ENCODE peak calls at places on chromosomes 11 and 22, in ten cellular contexts. A is uterus; J is aorta; D is suprapubic skin; I is epithelial cell of esophagus; F is A673; O is AG10803; Z is kidney epithelial cell; P is astrocyte; E is CD4-positive, CD25-positive, alpha-beta regulatory T cell. M is an unnamed sample.

GRCh38 chr11:37788141-37788877 is 1190.3 kb upstream of the RAG2 start:
- DNase-seq in P (peak; percentile 98), J (no peak), E (no peak), O (peak; percentile 26), F (peak; percentile 22), D (no peak), Z (peak; percentile 76), I (peak; percentile 97), A (no peak), M (peak; percentile 95)

GRCh38 chr11:30585892-30586250 is 282 bp downstream of the MPPED2 start:
- DNase-seq in D (no peak), O (no peak), F (peak; percentile 58), I (no peak), E (no peak), J (peak; percentile 81), A (peak; percentile 44), Z (no peak), P (no peak), M (no peak)

GRCh38 chr11:122293298-122294023 is 177.4 kb upstream of the BLID start:
- DNase-seq in Z (no peak), P (no peak), D (no peak), J (no peak), I (peak; percentile 19), F (peak; percentile 37), O (peak; percentile 55), E (no peak), A (no peak), M (peak; percentile 27)

GRCh38 chr11:87451400-87451799 is 413.7 kb downstream of the TMEM135 start:
- DNase-seq in F (no peak), O (no peak), E (no peak), J (no peak), A (no peak), D (no peak), P (peak; percentile 25), Z (no peak), I (no peak), M (no peak)

GRCh38 chr22:28799125-28799833 is 1.1 kb downstream of the XBP1 start:
- DNase-seq in J (no peak), P (peak; percentile 85), Z (peak; percentile 64), D (peak; percentile 87), E (peak; percentile 49), I (peak; percentile 94), A (peak; percentile 85), F (peak; percentile 69), O (peak; percentile 98), M (peak; percentile 87)

GRCh38 chr11:114134870-114135269 is 75.4 kb downstream of the ZBTB16 start:
- DNase-seq in A (no peak), J (no peak), P (peak; percentile 16), F (peak; percentile 65), E (no peak), Z (no peak), D (no peak), O (peak; percentile 92), I (peak; percentile 59), M (peak; percentile 74)

GRCh38 chr11:117871160-117871559 is 5.3 kb downstream of the FXYD6 start:
- DNase-seq in J (no peak), O (no peak), D (no peak), A (no peak), E (no peak), F (no peak), P (no peak), Z (no peak), I (no peak), M (no peak)

GRCh38 chr11:126518130-126518995 is 162.9 kb downstream of the ST3GAL4 start:
- DNase-seq in E (no peak), P (no peak), F (no peak), J (peak; percentile 19), D (no peak), O (no peak), I (no peak), Z (no peak), A (no peak), M (no peak)

GRCh38 chr22:45499746-45500145 is 2.9 kb upstream of the FBLN1 start:
- DNase-seq in J (peak; percentile 61), P (no peak), E (no peak), A (peak; percentile 64), D (no peak), I (no peak), F (no peak), Z (no peak), O (no peak), M (no peak)

GRCh38 chr11:77401486-77402217 is 72.2 kb downstream of the PAK1 start:
- DNase-seq in J (no peak), I (peak; percentile 70), O (no peak), Z (no peak), E (no peak), P (no peak), F (no peak), A (no peak), D (no peak), M (no peak)

GRCh38 chr11:9462806-9463537 is 2.2 kb downstream of the ZNF143 start:
- DNase-seq in J (no peak), P (peak; percentile 16), I (peak; percentile 56), O (no peak), A (no peak), F (no peak), D (no peak), E (no peak), Z (no peak), M (no peak)

GRCh38 chr11:76626266-76626665 is 44.3 kb downstream of the LRRC32 start:
- DNase-seq in J (no peak), O (no peak), A (no peak), D (no peak), P (no peak), Z (no peak), I (no peak), E (no peak), F (no peak), M (no peak)

GRCh38 chr11:68970921-68971636 is 9.7 kb downstream of the MRGPRD start:
- DNase-seq in Z (no peak), D (peak; percentile 48), P (no peak), I (no peak), E (no peak), A (peak; percentile 0), J (peak; percentile 28), F (no peak), O (no peak), M (no peak)

GRCh38 chr11:22780914-22781593 is 48.5 kb downstream of the SVIP start:
- DNase-seq in I (no peak), P (no peak), E (peak; percentile 38), F (no peak), O (no peak), Z (no peak), D (no peak), J (no peak), A (no peak), M (no peak)

DNA sequence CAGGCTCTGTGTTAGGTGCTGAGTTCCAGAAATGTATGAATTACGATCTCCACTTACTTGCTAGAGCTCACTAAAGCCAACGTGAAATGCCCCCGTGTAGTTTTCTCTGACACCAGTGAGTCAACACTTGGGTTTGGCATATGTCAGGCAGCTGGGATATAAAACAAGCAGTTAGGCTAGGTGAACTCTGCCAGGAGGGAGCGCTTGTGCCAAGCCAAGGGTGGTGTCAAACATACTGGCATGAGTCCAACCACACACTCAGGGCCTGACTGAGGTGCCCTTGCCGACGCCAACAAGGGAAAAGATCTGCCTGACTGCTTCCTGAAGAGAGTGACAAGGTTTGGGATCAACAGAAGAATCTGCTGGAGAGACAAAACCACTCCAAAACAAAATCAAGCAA is 167.8 kb upstream of the NARS2 start:
- DNase-seq in E (no peak), A (no peak), F (peak; percentile 4), P (peak; percentile 16), Z (no peak), J (peak; percentile 80), D (no peak), I (peak; percentile 75), O (peak; percentile 70), M (no peak)
- H3K4me3 ChIP-seq in E (no peak overlapping the region), A (no peak overlapping the region), F (no peak overlapping the region), P (no peak overlapping the region), Z (no peak overlapping the region), J (no peak overlapping the region), D (no peak overlapping the region), I (no peak overlapping the region), O (no peak overlapping the region), M (no peak overlapping the region)

DNA sequence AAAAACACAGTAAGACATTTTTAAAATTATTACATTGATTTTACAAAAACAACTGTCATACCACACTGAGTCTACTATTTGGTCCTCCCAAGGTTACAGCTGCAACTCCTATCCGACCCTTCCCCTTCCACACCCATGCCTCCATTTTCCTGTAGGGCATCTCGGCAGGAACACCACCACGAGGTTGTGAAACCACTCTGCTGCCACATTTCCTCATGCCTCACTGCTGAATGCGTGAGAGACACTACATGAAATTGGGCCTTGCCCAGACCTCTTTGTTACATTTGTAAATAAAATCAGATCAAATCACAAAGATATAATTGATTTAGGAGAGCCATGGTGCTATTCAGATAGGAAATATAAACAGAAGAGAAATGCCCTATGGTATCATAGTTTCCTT is 2.0 kb downstream of the ARHGAP32 start:
- DNase-seq in O (peak; percentile 37), Z (no peak), D (no peak), J (no peak), P (no peak), F (no peak), E (no peak), A (no peak), I (peak; percentile 77), M (no peak)
- H3K4me3 ChIP-seq in O (no peak overlapping the region), Z (no peak overlapping the region), D (no peak overlapping the region), J (no peak overlapping the region), P (no peak overlapping the region), F (no peak overlapping the region), E (no peak overlapping the region), A (no peak overlapping the region), I (peak overlapping the region; percentile 49), M (no peak overlapping the region)

GRCh38 chr22:20956258-20957117 is 10.6 kb upstream of the AIFM3 start:
- DNase-seq in O (no peak), E (no peak), A (no peak), I (peak; percentile 86), J (no peak), Z (no peak), P (peak; percentile 17), F (no peak), D (no peak), M (peak; percentile 9)

GRCh38 chr22:20959578-20960461 is 7.2 kb upstream of the AIFM3 start:
- DNase-seq in O (no peak), F (no peak), D (no peak), P (no peak), J (no peak), I (no peak), Z (no peak), A (no peak), E (no peak), M (no peak)

GRCh38 chr22:20957691-20958440 is 9.2 kb upstream of the AIFM3 start:
- DNase-seq in I (no peak), J (no peak), Z (no peak), P (no peak), O (peak; percentile 24), A (no peak), E (no peak), D (no peak), F (no peak), M (no peak)

GRCh38 chr22:20955548-20955947 is 11.5 kb upstream of the AIFM3 start:
- DNase-seq in F (no peak), I (no peak), Z (no peak), E (no peak), J (no peak), P (no peak), A (no peak), O (no peak), D (no peak), M (no peak)

GRCh38 chr22:20957118-20957690 is 9.9 kb upstream of the AIFM3 start:
- DNase-seq in J (no peak), D (no peak), P (no peak), O (no peak), I (no peak), E (no peak), A (no peak), F (no peak), Z (no peak), M (no peak)
- H3K4me3 ChIP-seq in J (peak overlapping the region; percentile 44), D (peak overlapping the region; percentile 78), P (peak overlapping the region; percentile 56), O (peak overlapping the region; percentile 80), I (peak overlapping the region; percentile 53), E (no peak overlapping the region), A (peak overlapping the region; percentile 56), F (peak overlapping the region; percentile 27), Z (peak overlapping the region; percentile 63), M (peak overlapping the region; percentile 68)

GRCh38 chr22:39773503-39773902 is 120.1 kb downstream of the ENTHD1 start:
- DNase-seq in E (no peak), A (no peak), J (no peak), O (no peak), I (no peak), P (no peak), F (no peak), Z (no peak), D (no peak), M (no peak)
- H3K4me3 ChIP-seq in E (peak overlapping the region; percentile 57), A (no peak overlapping the region), J (no peak overlapping the region), O (no peak overlapping the region), I (no peak overlapping the region), P (no peak overlapping the region), F (no peak overlapping the region), Z (no peak overlapping the region), D (no peak overlapping the region), M (no peak overlapping the region)

M was measured in brain microvascular endothelial cell.